ENCODE peak calls at places on chromosomes 11 and 22, in eight cellular contexts. C is astrocyte; L is AG10803; G is AG09309; Z is AG04450; K is fibroblast of pulmonary artery; B is ovary; T is CD8-positive, alpha-beta T cell. A is an unnamed sample.

GRCh38 chr22:37519268-37520195 is at the start of gene CARD10:
- DNase-seq in G (no peak), T (no peak), C (no peak), L (no peak), B (peak), K (no peak), Z (no peak), A (no peak)

GRCh38 chr11:126546191-126546590 is 190.7 kb downstream of the ST3GAL4 start:
- DNase-seq in K (no peak), Z (no peak), C (no peak), G (no peak), L (peak), T (no peak), B (no peak), A (no peak)

GRCh38 chr11:78780889-78781288 is 206.2 kb upstream of the NARS2 start:
- DNase-seq in Z (no peak), K (no peak), C (no peak), B (no peak), L (no peak), T (no peak), G (no peak), A (no peak)

GRCh38 chr11:2365571-2366210 is 11.4 kb upstream of the CD81 start:
- DNase-seq in G (no peak), C (no peak), K (no peak), B (no peak), T (no peak), Z (no peak), L (no peak), A (no peak)

GRCh38 chr11:61699737-61700160 is 19.6 kb downstream of the DAGLA start:
- DNase-seq in Z (no peak), B (no peak), L (no peak), K (no peak), G (no peak), C (no peak), T (no peak), A (no peak)

GRCh38 chr22:16932577-16932976 is 75.4 kb downstream of the GAB4 start:
- DNase-seq in T (no peak), Z (no peak), C (no peak), K (no peak), L (no peak), G (no peak), B (no peak), A (no peak)

GRCh38 chr22:47816121-47816915 is 1053.9 kb downstream of the TBC1D22A start:
- DNase-seq in B (no peak), C (no peak), Z (no peak), G (no peak), L (no peak), T (no peak), K (no peak), A (no peak)

GRCh38 chr11:59204736-59205135 is 8.0 kb downstream of the MPEG1 start:
- DNase-seq in Z (no peak), B (no peak), T (no peak), K (no peak), G (no peak), C (no peak), L (no peak), A (no peak)

GRCh38 chr11:64244966-64245365 is 1.8 kb downstream of the PPP1R14B start:
- DNase-seq in C (no peak), Z (no peak), K (no peak), L (no peak), T (no peak), G (no peak), B (no peak), A (no peak)

GRCh38 chr11:65381721-65382035 is 768 bp downstream of the SLC25A45 start:
- DNase-seq in B (no peak), K (no peak), T (no peak), Z (no peak), G (no peak), L (peak), C (peak), A (no peak)

GRCh38 chr11:112391086-112391485 is 130.4 kb upstream of the PLET1 start:
- DNase-seq in C (no peak), Z (no peak), B (no peak), K (no peak), L (no peak), G (no peak), T (no peak), A (no peak)

DNA sequence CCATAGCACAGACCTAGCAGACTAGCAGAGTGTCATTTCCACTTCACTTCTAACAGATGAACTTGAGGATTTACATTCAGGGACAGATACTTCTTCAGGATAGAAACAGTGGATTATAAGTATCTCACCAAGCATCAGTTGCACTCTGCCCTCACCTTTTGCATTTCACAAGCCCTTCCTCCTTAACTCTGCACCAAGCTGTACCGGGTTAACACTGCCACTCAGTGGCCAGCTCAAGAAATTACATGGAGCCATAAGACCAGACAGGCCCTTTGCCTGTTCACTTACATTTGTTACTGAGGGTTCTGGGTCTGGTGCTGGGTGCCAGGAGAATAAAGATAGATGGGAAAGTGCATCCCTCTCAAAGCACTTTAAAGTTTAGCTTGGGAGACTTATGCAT is 309.8 kb downstream of the SHANK2 start:
- DNase-seq in G (no peak), Z (no peak), K (peak), L (no peak), B (no peak), C (no peak), T (no peak), A (no peak)
- TF ChIP-seq CTCF in G (peak), Z (no peak), K (peak), L (peak), B (no peak), C (peak), T (no peak), A (peak)

GRCh38 chr11:133742388-133742787 is 102.9 kb downstream of the SPATA19 start:
- DNase-seq in K (no peak), B (no peak), L (no peak), G (no peak), Z (no peak), T (no peak), C (no peak), A (no peak)
- H3K4me3 ChIP-seq in K (no peak), B (no peak), L (no peak), G (no peak), Z (no peak), T (no peak), C (no peak), A (no peak)

GRCh38 chr11:18203723-18204122 is 31.1 kb downstream of the MRGPRX4 start:
- DNase-seq in C (no peak), Z (no peak), B (no peak), L (no peak), G (no peak), K (peak), T (no peak), A (peak)
- TF ChIP-seq CTCF in C (peak), Z (peak), B (no peak), L (peak), G (peak), K (peak), T (no peak), A (peak)

DNA sequence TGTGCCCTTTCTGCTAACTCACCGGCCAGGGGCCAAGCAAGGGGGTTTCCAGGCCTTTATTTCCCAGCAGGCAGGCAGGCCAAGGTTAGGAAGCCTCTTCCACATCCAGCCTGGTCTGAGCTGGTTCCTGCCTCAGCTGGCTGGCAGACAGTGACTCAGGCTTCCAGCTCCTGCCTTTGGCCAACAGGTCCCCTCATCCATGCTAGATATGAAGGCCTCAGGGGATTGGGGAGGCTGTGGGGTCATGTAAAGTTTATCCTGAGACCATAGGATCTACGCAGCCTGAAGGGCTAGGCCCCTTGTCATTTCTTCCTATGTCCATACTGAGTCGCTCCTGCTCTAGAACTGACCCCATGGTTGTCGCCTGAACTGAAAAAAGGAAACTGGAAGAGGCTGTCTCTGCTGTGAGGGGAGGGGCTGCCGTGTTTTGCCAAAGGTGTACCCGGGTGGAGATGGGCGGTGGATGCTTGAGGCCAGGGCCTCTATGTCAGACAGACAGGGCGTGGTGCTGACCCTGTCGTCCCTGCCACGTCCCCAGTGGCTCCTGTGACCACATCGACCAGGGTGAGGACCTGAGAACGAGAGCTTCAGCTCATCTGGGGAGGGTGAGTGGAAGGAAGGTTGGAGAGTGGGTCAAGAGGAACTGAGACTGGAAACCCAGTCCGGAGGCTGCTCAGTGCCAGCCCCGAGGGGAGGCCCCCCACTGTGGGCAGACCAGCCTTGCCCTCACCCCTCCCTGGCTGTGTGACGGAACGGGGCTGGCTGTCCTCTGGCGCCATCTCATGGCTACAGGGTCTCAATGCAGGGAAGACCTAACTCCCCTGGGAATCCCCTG is 17.0 kb downstream of the P2RY6 start:
- DNase-seq in K (peak), T (peak), B (peak), G (no peak), L (peak), C (peak), Z (no peak), A (no peak)
- H3K4me3 ChIP-seq in K (no peak), T (no peak), B (no peak), G (no peak), L (no peak), C (peak), Z (no peak), A (no peak)

GRCh38 chr11:14418801-14419417 is 59.9 kb upstream of the RRAS2 start:
- DNase-seq in C (no peak), B (no peak), T (no peak), Z (no peak), L (no peak), K (peak), G (no peak), A (no peak)
- TF ChIP-seq CTCF in C (peak), B (no peak), T (no peak), Z (peak), L (peak), K (peak), G (peak), A (peak)

DNA sequence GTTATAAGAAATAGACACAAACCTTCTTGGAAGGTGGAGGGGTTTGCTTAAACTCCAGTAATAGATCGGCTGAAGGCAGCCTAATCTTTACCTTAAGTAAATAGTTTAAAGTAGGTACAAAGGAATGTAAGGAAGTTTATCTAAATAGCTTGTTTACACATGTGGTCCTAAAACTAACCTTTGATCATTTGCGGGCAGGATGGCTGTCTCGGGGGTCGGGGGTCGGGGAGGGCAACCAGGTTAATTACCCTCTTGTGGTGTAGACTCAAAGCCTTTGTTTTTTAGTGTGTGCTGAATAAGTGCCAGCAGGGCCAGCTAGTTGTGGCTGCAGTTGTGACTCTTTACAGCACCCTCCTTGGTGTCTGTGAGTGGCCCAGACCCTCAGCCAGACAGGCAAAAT is 256.9 kb upstream of the SESN3 start:
- DNase-seq in L (no peak), G (no peak), B (no peak), Z (no peak), C (no peak), K (no peak), T (no peak), A (no peak)
- H3K4me3 ChIP-seq in L (no peak), G (no peak), B (no peak), Z (no peak), C (no peak), K (no peak), T (no peak), A (no peak)

DNA sequence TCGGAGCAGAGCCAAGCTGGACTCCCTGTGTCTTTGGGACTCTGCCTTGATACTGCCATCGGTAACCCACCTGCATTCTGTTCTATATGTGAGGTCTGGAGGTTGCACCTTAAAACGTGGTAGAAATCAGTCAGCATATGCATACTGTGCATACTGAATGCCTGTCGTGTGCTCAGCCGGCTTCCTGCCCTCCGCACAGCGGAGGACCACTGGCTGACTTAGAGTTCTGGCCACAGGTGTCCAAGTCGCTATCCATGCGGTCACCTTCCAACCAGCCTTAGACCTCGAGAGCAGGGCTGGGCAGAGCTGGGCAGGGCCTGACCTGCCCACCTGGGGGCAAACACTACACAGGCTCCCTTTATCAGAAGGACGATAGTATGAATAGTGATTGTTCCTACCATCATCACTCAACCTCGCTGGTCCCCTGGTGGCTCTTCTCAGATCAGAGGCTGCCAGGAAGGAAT is 3.8 kb downstream of the TBC1D10C start:
- DNase-seq in B (no peak), C (no peak), G (no peak), Z (no peak), K (no peak), L (no peak), T (no peak), A (no peak)
- TF ChIP-seq CTCF in B (no peak), C (no peak), G (no peak), Z (no peak), K (no peak), L (no peak), T (no peak), A (no peak)

DNA sequence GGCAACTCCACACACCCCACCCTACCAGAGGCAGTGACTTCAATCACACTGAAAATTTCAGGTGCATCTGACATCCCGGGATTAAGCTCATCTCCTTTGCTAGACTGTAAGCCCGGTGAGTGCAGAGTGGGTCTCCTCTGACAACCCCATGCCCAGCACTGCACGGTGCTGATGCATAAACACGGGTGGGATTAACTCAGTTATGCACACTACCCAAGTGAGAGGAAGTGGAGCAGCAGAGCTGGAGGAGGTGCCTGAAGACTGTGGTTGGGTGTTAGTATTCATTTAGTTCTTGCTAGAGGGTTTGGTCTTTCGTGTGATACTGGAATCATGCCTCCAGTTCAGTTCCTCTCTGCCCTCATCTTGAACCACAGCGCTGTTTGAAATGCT is 6.5 kb downstream of the ARSA start:
- DNase-seq in Z (no peak), L (no peak), T (peak), C (no peak), G (no peak), K (no peak), B (no peak), A (no peak)
- H3K4me3 ChIP-seq in Z (no peak), L (no peak), T (peak), C (no peak), G (no peak), K (no peak), B (no peak), A (no peak)

GRCh38 chr11:4495986-4496385 is 13.5 kb downstream of the OR52K1 start:
- DNase-seq in L (no peak), B (no peak), G (no peak), Z (no peak), C (no peak), K (no peak), T (no peak), A (no peak)

GRCh38 chr11:4495487-4495886 is 13.0 kb downstream of the OR52K1 start:
- DNase-seq in C (no peak), Z (no peak), K (peak), B (no peak), G (no peak), T (no peak), L (no peak), A (no peak)

GRCh38 chr11:4491878-4492606 is 9.6 kb downstream of the OR52K1 start:
- DNase-seq in K (no peak), G (no peak), Z (no peak), C (no peak), B (no peak), T (no peak), L (no peak), A (no peak)

GRCh38 chr11:4496555-4497248 is 14.3 kb downstream of the OR52K1 start:
- DNase-seq in Z (no peak), B (no peak), G (no peak), T (no peak), L (no peak), K (peak), C (no peak), A (no peak)

DNA sequence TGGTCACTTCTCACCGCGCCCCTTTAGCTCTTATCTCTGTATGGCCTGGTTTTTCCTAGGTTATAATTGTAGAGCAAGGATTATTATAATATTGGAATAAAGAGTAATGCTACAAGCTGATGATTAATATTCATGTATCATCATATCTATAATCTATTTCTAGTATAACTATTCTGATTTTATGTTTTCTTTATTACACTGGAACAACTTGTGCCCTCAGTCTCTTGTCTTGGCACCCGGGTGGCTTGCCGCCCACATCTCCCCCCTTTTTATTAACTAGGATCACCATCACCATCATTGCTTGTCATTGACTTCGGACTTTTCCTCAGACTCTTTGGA is 11.0 kb downstream of the OR52K1 start:
- DNase-seq in B (no peak), C (no peak), L (no peak), T (no peak), G (no peak), K (no peak), Z (no peak), A (no peak)
- TF ChIP-seq CTCF in B (no peak), C (peak), L (no peak), T (no peak), G (no peak), K (no peak), Z (no peak), A (peak)

A was measured in HFF-Myc.